ENCODE peak calls at places on chromosomes 2 and 18, in four cellular contexts. Y is activated T-cell treated with anti-CD3 and anti-CD28 coated beads for 1 hour, S is PC-3, J is GM04504. I is an unnamed sample.

GRCh38 chr18:68429809-68430208 is 285.1 kb downstream of the TMX3 start:
- DNase-seq in J (no peak), Y (no peak), S (peak), I (no peak)

GRCh38 chr2:44883356-44883755 is 58.1 kb upstream of the SIX3 start:
- DNase-seq in S (no peak), Y (no peak), J (no peak), I (no peak)

GRCh38 chr2:156797832-156798231 is 361.7 kb downstream of the GPD2 start:
- DNase-seq in J (no peak), S (no peak), Y (no peak), I (no peak)

GRCh38 chr2:110732422-110733413 is at the start of gene ACOXL:
- DNase-seq in S (peak), J (no peak), Y (no peak), I (no peak)

GRCh38 chr2:231597014-231597611 is 4.4 kb downstream of the TEX44 start:
- DNase-seq in Y (no peak), S (no peak), J (no peak), I (peak)

GRCh38 chr2:1685078-1685956 is 59.0 kb downstream of the PXDN start:
- DNase-seq in J (no peak), S (no peak), Y (no peak), I (no peak)

GRCh38 chr18:24475926-24476589 is 15.6 kb downstream of the HRH4 start:
- DNase-seq in S (no peak), Y (no peak), J (no peak), I (no peak)

GRCh38 chr2:213187386-213187785 is 36.0 kb upstream of the IKZF2 start:
- DNase-seq in Y (no peak), S (no peak), J (no peak), I (no peak)

GRCh38 chr18:25686960-25687520 is 335.1 kb upstream of the ZNF521 start:
- DNase-seq in S (no peak), Y (no peak), J (no peak), I (no peak)

GRCh38 chr2:128579825-128580224 is 261.2 kb upstream of the HS6ST1 start:
- DNase-seq in Y (no peak), S (no peak), J (no peak), I (no peak)

GRCh38 chr2:51624995-51625394 is 593.1 kb upstream of the NRXN1 start:
- DNase-seq in Y (no peak), S (peak), J (no peak), I (peak)

GRCh38 chr2:56680971-56681631 is 497.3 kb downstream of the CCDC85A start:
- DNase-seq in J (peak), S (peak), Y (no peak), I (peak)

GRCh38 chr2:107712857-107713256 is 113.8 kb upstream of the RGPD4 start:
- DNase-seq in J (no peak), S (peak), Y (no peak), I (no peak)

GRCh38 chr18:56210466-56210865 is 427.9 kb downstream of the TXNL1 start:
- DNase-seq in J (no peak), Y (no peak), S (no peak), I (no peak)

GRCh38 chr2:240163056-240163714 is 22.7 kb upstream of the OTOS start:
- DNase-seq in J (no peak), S (no peak), Y (no peak), I (no peak)

GRCh38 chr2:71498261-71498701 is 44.9 kb downstream of the DYSF start:
- DNase-seq in J (peak), S (peak), Y (no peak), I (peak)

GRCh38 chr2:28624798-28625701 is 126.6 kb upstream of the PPP1CB start:
- DNase-seq in J (no peak), Y (no peak), S (no peak), I (no peak)